ENCODE peak calls at places on chromosomes 13 and 19, in six cellular contexts. One of them, this sample, is unnamed.

GRCh38 chr19:9861503-9861902 is 26.4 kb downstream of the PIN1 start:
- DNase-seq in Peyer's patch: no peak
- DNase-seq in cardiac fibroblast: no peak
- DNase-seq in aorta: no peak
- DNase-seq in transverse colon: no peak
- DNase-seq in IMR-90: no peak
- DNase-seq in this sample: no peak

GRCh38 chr13:75458696-75459422 is 23.1 kb downstream of the TBC1D4 start:
- DNase-seq in Peyer's patch: no peak
- DNase-seq in cardiac fibroblast: peak
- DNase-seq in aorta: no peak
- DNase-seq in transverse colon: peak
- DNase-seq in IMR-90: no peak
- DNase-seq in this sample: no peak

GRCh38 chr13:102197193-102197592 is 204.7 kb downstream of the FGF14 start:
- DNase-seq in Peyer's patch: no peak
- DNase-seq in cardiac fibroblast: peak
- DNase-seq in aorta: no peak
- DNase-seq in transverse colon: no peak
- DNase-seq in IMR-90: peak
- DNase-seq in this sample: peak

GRCh38 chr13:40328091-40328490 is 338.4 kb downstream of the FOXO1 start:
- DNase-seq in Peyer's patch: no peak
- DNase-seq in cardiac fibroblast: no peak
- DNase-seq in aorta: no peak
- DNase-seq in transverse colon: no peak
- DNase-seq in IMR-90: no peak
- DNase-seq in this sample: peak

GRCh38 chr13:51262501-51263211 is 40.5 kb downstream of the FAM124A start:
- DNase-seq in Peyer's patch: no peak
- DNase-seq in cardiac fibroblast: no peak
- DNase-seq in aorta: no peak
- DNase-seq in transverse colon: no peak
- DNase-seq in IMR-90: no peak
- DNase-seq in this sample: no peak

GRCh38 chr19:43798546-43799409 is 3.5 kb downstream of the LYPD5 start:
- DNase-seq in Peyer's patch: no peak
- DNase-seq in cardiac fibroblast: peak
- DNase-seq in aorta: peak
- DNase-seq in transverse colon: peak
- DNase-seq in IMR-90: no peak
- DNase-seq in this sample: peak

GRCh38 chr19:34786236-34786635 is 13.2 kb upstream of the ZNF599 start:
- DNase-seq in Peyer's patch: no peak
- DNase-seq in cardiac fibroblast: no peak
- DNase-seq in aorta: no peak
- DNase-seq in transverse colon: no peak
- DNase-seq in IMR-90: no peak
- DNase-seq in this sample: no peak

GRCh38 chr13:73997964-73998363 is 136.2 kb downstream of the KLF12 start:
- DNase-seq in Peyer's patch: no peak
- DNase-seq in cardiac fibroblast: no peak
- DNase-seq in aorta: no peak
- DNase-seq in transverse colon: no peak
- DNase-seq in IMR-90: no peak
- DNase-seq in this sample: no peak

GRCh38 chr13:48783181-48783630 is 129.5 kb downstream of the CYSLTR2 start:
- DNase-seq in Peyer's patch: peak
- DNase-seq in cardiac fibroblast: peak
- DNase-seq in aorta: peak
- DNase-seq in transverse colon: peak
- DNase-seq in IMR-90: peak
- DNase-seq in this sample: peak

GRCh38 chr13:20264271-20265018 is 32.3 kb upstream of the GJB6 start:
- DNase-seq in Peyer's patch: no peak
- DNase-seq in cardiac fibroblast: no peak
- DNase-seq in aorta: no peak
- DNase-seq in transverse colon: no peak
- DNase-seq in IMR-90: no peak
- DNase-seq in this sample: no peak

GRCh38 chr13:55361141-55361540 is 1779.6 kb upstream of the PRR20A start:
- DNase-seq in Peyer's patch: no peak
- DNase-seq in cardiac fibroblast: no peak
- DNase-seq in aorta: no peak
- DNase-seq in transverse colon: no peak
- DNase-seq in IMR-90: no peak
- DNase-seq in this sample: peak

GRCh38 chr13:49629947-49630346 is 1.6 kb downstream of the ARL11 start:
- DNase-seq in Peyer's patch: peak
- DNase-seq in cardiac fibroblast: no peak
- DNase-seq in aorta: no peak
- DNase-seq in transverse colon: no peak
- DNase-seq in IMR-90: peak
- DNase-seq in this sample: no peak

GRCh38 chr19:29834991-29835390 is 23.2 kb downstream of the CCNE1 start:
- DNase-seq in Peyer's patch: no peak
- DNase-seq in cardiac fibroblast: no peak
- DNase-seq in aorta: no peak
- DNase-seq in transverse colon: no peak
- DNase-seq in IMR-90: no peak
- DNase-seq in this sample: peak

GRCh38 chr19:29371766-29372415 is 153.9 kb upstream of the VSTM2B start:
- DNase-seq in Peyer's patch: peak
- DNase-seq in cardiac fibroblast: no peak
- DNase-seq in aorta: no peak
- DNase-seq in transverse colon: no peak
- DNase-seq in IMR-90: no peak
- DNase-seq in this sample: no peak

GRCh38 chr13:97322740-97323342 is 100.7 kb downstream of the MBNL2 start:
- DNase-seq in Peyer's patch: no peak
- DNase-seq in cardiac fibroblast: no peak
- DNase-seq in aorta: no peak
- DNase-seq in transverse colon: no peak
- DNase-seq in IMR-90: peak
- DNase-seq in this sample: no peak

GRCh38 chr19:16061943-16062342 is 14.4 kb upstream of the TPM4 start:
- DNase-seq in Peyer's patch: peak
- DNase-seq in cardiac fibroblast: no peak
- DNase-seq in aorta: no peak
- DNase-seq in transverse colon: no peak
- DNase-seq in IMR-90: no peak
- DNase-seq in this sample: no peak

GRCh38 chr13:74325106-74325505 is 190.9 kb upstream of the KLF12 start:
- DNase-seq in Peyer's patch: no peak
- DNase-seq in cardiac fibroblast: peak
- DNase-seq in aorta: no peak
- DNase-seq in transverse colon: no peak
- DNase-seq in IMR-90: peak
- DNase-seq in this sample: peak

GRCh38 chr19:39321832-39322176 is 1.1 kb upstream of the LRFN1 start:
- DNase-seq in Peyer's patch: no peak
- DNase-seq in cardiac fibroblast: no peak
- DNase-seq in aorta: no peak
- DNase-seq in transverse colon: no peak
- DNase-seq in IMR-90: no peak
- DNase-seq in this sample: no peak

GRCh38 chr13:100234524-100235136 is 145.7 kb downstream of the PCCA start:
- DNase-seq in Peyer's patch: no peak
- DNase-seq in cardiac fibroblast: no peak
- DNase-seq in aorta: no peak
- DNase-seq in transverse colon: no peak
- DNase-seq in IMR-90: peak
- DNase-seq in this sample: no peak

GRCh38 chr19:32642771-32643170 is 32.2 kb downstream of the ANKRD27 start:
- DNase-seq in Peyer's patch: peak
- DNase-seq in cardiac fibroblast: no peak
- DNase-seq in aorta: no peak
- DNase-seq in transverse colon: peak
- DNase-seq in IMR-90: no peak
- DNase-seq in this sample: no peak

GRCh38 chr13:112783946-112784500 is 94.2 kb downstream of the ATP11A start:
- DNase-seq in Peyer's patch: peak
- DNase-seq in cardiac fibroblast: no peak
- DNase-seq in aorta: no peak
- DNase-seq in transverse colon: no peak
- DNase-seq in IMR-90: no peak
- DNase-seq in this sample: no peak